ENCODE peak calls at places on chromosome 20, in four cellular contexts. D is stimulated activated CD4-positive, alpha-beta T cell treated with anti-CD3 and anti-CD28 coated beads, Interleukin-1b, Interleukin-23, amount 100 ng/mL, for 24 hours; U is cardiac muscle cell; F is stimulated activated naive B cell treated with anti-CD40 and anti-IgM and Interleukin-4, amounts not matched to agents 10 μg/mL and 1 μg/mL and 100 μg/mL, for 72 hours. V is an unnamed sample.

GRCh38 chr20:25254571-25254970 is 6.7 kb downstream of the PYGB start:
- DNase-seq in D (no peak), U (peak; percentile 57), F (no peak), V (no peak)

GRCh38 chr20:36830791-36831691 is 44.9 kb upstream of the TLDC2 start:
- DNase-seq in D (no peak), U (peak; percentile 43), F (no peak), V (no peak)

GRCh38 chr20:59194023-59194935 is 30.7 kb downstream of the ZNF831 start:
- DNase-seq in D (no peak), U (no peak), F (no peak), V (no peak)

GRCh38 chr20:50501970-50502745 is 8.0 kb upstream of the PTPN1 start:
- DNase-seq in D (no peak), U (no peak), F (no peak), V (no peak)

GRCh38 chr20:43762911-43763310 is 36.1 kb upstream of the GTSF1L start:
- DNase-seq in D (no peak), U (no peak), F (no peak), V (no peak)

GRCh38 chr20:22977047-22977785 is 57.9 kb upstream of the SSTR4 start:
- DNase-seq in D (no peak), U (no peak), F (no peak), V (no peak)

GRCh38 chr20:64049060-64049886 is at the start of gene SOX18:
- DNase-seq in D (no peak), U (peak; percentile 64), F (no peak), V (peak; percentile 77)

GRCh38 chr20:35514371-35514960 is 15.0 kb downstream of the C20orf173 start:
- DNase-seq in D (no peak), U (no peak), F (no peak), V (no peak)

GRCh38 chr20:11948809-11949208 is 31.1 kb downstream of the BTBD3 start:
- DNase-seq in D (no peak), U (no peak), F (no peak), V (no peak)

GRCh38 chr20:36872857-36873256 is 3.1 kb upstream of the TLDC2 start:
- DNase-seq in D (no peak), U (no peak), F (no peak), V (no peak)

GRCh38 chr20:51966296-51966971 is 164.1 kb upstream of the SALL4 start:
- DNase-seq in D (no peak), U (peak; percentile 75), F (peak; percentile 9), V (peak; percentile 87)

GRCh38 chr20:19212524-19213502 is at the start of gene SLC24A3:
- DNase-seq in D (no peak), U (peak; percentile 82), F (peak; percentile 37), V (peak; percentile 81)

GRCh38 chr20:46159101-46159897 is 41.2 kb downstream of the CD40 start:
- DNase-seq in D (no peak), U (no peak), F (no peak), V (no peak)

GRCh38 chr20:95215-95614 is 7.7 kb downstream of the DEFB125 start:
- DNase-seq in D (no peak), U (no peak), F (no peak), V (no peak)

GRCh38 chr20:60467771-60468170 is 509.5 kb downstream of the CDH26 start:
- DNase-seq in D (no peak), U (no peak), F (no peak), V (no peak)

GRCh38 chr20:63064310-63064709 is 57.5 kb upstream of the BHLHE23 start:
- DNase-seq in D (no peak), U (no peak), F (no peak), V (no peak)

GRCh38 chr20:2386516-2387179 is 5.9 kb downstream of the TGM6 start:
- DNase-seq in D (no peak), U (no peak), F (no peak), V (no peak)

GRCh38 chr20:50048420-50049166 is 64.4 kb downstream of the UBE2V1 start:
- DNase-seq in D (no peak), U (no peak), F (peak; percentile 55), V (no peak)

GRCh38 chr20:9467995-9468394 is 46.4 kb upstream of the LAMP5 start:
- DNase-seq in D (no peak), U (peak; percentile 9), F (no peak), V (peak; percentile 5)

GRCh38 chr20:21520702-21521595 is 7.1 kb upstream of the NKX2-2 start:
- DNase-seq in D (no peak), U (no peak), F (no peak), V (no peak)

GRCh38 chr20:64247312-64247627 is 8.3 kb upstream of the PCMTD2 start:
- DNase-seq in D (no peak), U (no peak), F (no peak), V (peak; percentile 46)

GRCh38 chr20:25282796-25283195 is 34.9 kb downstream of the PYGB start:
- DNase-seq in D (no peak), U (no peak), F (no peak), V (peak; percentile 19)

GRCh38 chr20:62511915-62512610 is 36.3 kb upstream of the GATA5 start:
- DNase-seq in D (no peak), U (peak; percentile 83), F (no peak), V (no peak)

GRCh38 chr20:56630086-56630493 is 984 bp downstream of the TFAP2C start:
- DNase-seq in D (no peak), U (peak; percentile 84), F (no peak), V (peak; percentile 95)

GRCh38 chr20:53643031-53643832 is 49.6 kb upstream of the ZNF217 start:
- DNase-seq in D (peak; percentile 32), U (no peak), F (peak; percentile 54), V (peak; percentile 37)

GRCh38 chr20:43187476-43188233 is 2.1 kb downstream of the PTPRT start:
- DNase-seq in D (peak; percentile 36), U (peak; percentile 80), F (peak; percentile 48), V (peak; percentile 76)

GRCh38 chr20:63525968-63526367 is 5.4 kb downstream of the PPDPF start:
- DNase-seq in D (no peak), U (no peak), F (no peak), V (no peak)

GRCh38 chr20:51028616-51029263 is 5.8 kb upstream of the KCNG1 start:
- DNase-seq in D (no peak), U (no peak), F (no peak), V (no peak)

V was measured in Caco-2.